ENCODE peak calls at places on chromosomes 13 and 19, in four cellular contexts. D, O, Y and T are unnamed samples.

GRCh38 chr19:51398096-51398704 is 7.8 kb upstream of the C19orf84 start:
- DNase-seq in D (no peak), O (peak; percentile 18), Y (no peak), T (peak; percentile 56)

GRCh38 chr13:23500858-23501257 is 67.4 kb upstream of the SACS start:
- DNase-seq in D (no peak), O (peak; percentile 96), Y (no peak), T (peak; percentile 28)

GRCh38 chr19:5897189-5897969 is 6.2 kb downstream of the NDUFA11 start:
- DNase-seq in D (peak; percentile 66), O (no peak), Y (no peak), T (no peak)

GRCh38 chr19:3343619-3344502 is 22.5 kb upstream of the NFIC start:
- DNase-seq in D (no peak), O (peak; percentile 78), Y (peak; percentile 62), T (peak; percentile 55)

GRCh38 chr13:99004931-99005330 is 27.1 kb upstream of the DOCK9 start:
- DNase-seq in D (no peak), O (no peak), Y (no peak), T (no peak)

GRCh38 chr13:97301382-97302095 is 79.4 kb downstream of the MBNL2 start:
- DNase-seq in D (no peak), O (no peak), Y (no peak), T (no peak)

GRCh38 chr13:44199627-44200207 is 173.9 kb upstream of the SERP2 start:
- DNase-seq in D (no peak), O (no peak), Y (no peak), T (no peak)

GRCh38 chr19:6767081-6767356 is 216 bp downstream of the SH2D3A start:
- DNase-seq in D (no peak), O (no peak), Y (no peak), T (peak; percentile 40)

GRCh38 chr13:99812611-99813010 is 159.0 kb downstream of the ZIC5 start:
- DNase-seq in D (no peak), O (peak; percentile 19), Y (no peak), T (peak; percentile 50)

GRCh38 chr13:102441085-102441484 is 39.2 kb upstream of the FGF14 start:
- DNase-seq in D (no peak), O (no peak), Y (no peak), T (no peak)

GRCh38 chr19:46254776-46255175 is 25.2 kb downstream of the IGFL1 start:
- DNase-seq in D (no peak), O (no peak), Y (no peak), T (no peak)

GRCh38 chr19:44738603-44739585 is 9.6 kb upstream of the BCL3 start:
- DNase-seq in D (no peak), O (no peak), Y (no peak), T (no peak)

GRCh38 chr13:26759907-26760834 is at the start of gene GPR12:
- DNase-seq in D (no peak), O (no peak), Y (no peak), T (no peak)

GRCh38 chr19:2193807-2194206 is 30.1 kb downstream of the DOT1L start:
- DNase-seq in D (no peak), O (no peak), Y (no peak), T (no peak)

GRCh38 chr13:21837841-21838551 is 167.1 kb downstream of the FGF9 start:
- DNase-seq in D (no peak), O (peak; percentile 37), Y (no peak), T (peak; percentile 74)

GRCh38 chr19:49677901-49678674 is 1.0 kb downstream of the PRMT1 start:
- DNase-seq in D (peak; percentile 97), O (peak; percentile 62), Y (peak; percentile 91), T (peak; percentile 95)

GRCh38 chr13:48068952-48069351 is 26.0 kb downstream of the MED4 start:
- DNase-seq in D (no peak), O (no peak), Y (no peak), T (no peak)

GRCh38 chr19:47598407-47599349 is 10.3 kb upstream of the BICRA start:
- DNase-seq in D (peak; percentile 76), O (peak; percentile 96), Y (peak; percentile 78), T (peak; percentile 97)

GRCh38 chr19:14952767-14953166 is 11.5 kb downstream of the OR7C2 start:
- DNase-seq in D (no peak), O (no peak), Y (no peak), T (no peak)
- H4K5ac ChIP-seq in D (no peak overlapping the region), O (no peak overlapping the region), Y (no peak overlapping the region), T (no peak overlapping the region)

GRCh38 chr19:35451278-35452096 is 3.4 kb downstream of the FFAR2 start:
- DNase-seq in D (no peak), O (no peak), Y (no peak), T (no peak)
- H2BK5ac ChIP-seq in D (no peak overlapping the region), O (no peak overlapping the region), Y (no peak overlapping the region), T (no peak overlapping the region)

DNA sequence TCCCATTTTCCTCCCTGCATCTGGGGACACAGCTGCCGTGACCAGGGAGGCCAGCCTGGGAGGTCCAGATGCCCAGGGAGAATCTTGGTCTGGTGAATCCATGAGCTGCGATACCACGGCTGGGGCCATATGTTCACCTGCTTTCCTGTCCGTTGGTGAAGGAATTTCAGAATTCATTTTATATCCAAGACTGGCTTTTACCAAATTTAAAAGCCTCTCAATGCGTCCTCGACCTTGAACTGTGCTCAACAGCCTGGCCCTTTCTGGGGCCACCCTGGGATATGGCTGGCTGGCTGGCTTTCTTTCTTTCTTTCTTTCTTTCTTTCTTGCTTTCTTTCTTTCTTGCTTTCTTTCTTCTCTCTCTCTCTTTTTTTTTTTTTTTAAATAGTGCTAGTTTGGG is 22.2 kb upstream of the GDF15 start:
- DNase-seq in D (no peak), O (no peak), Y (no peak), T (no peak)
- H4K8ac ChIP-seq in D (no peak overlapping the region), O (peak overlapping the region; percentile 100), Y (no peak overlapping the region), T (no peak overlapping the region)

GRCh38 chr19:41815301-41815700 is 18.9 kb downstream of the CEACAM3 start:
- DNase-seq in D (no peak), O (no peak), Y (no peak), T (no peak)

GRCh38 chr19:41813911-41814310 is 17.5 kb downstream of the CEACAM3 start:
- DNase-seq in D (no peak), O (no peak), Y (no peak), T (no peak)

GRCh38 chr19:41811981-41812380 is 15.6 kb downstream of the CEACAM3 start:
- DNase-seq in D (no peak), O (no peak), Y (no peak), T (no peak)

GRCh38 chr19:41821003-41821735 is 23.3 kb downstream of the LYPD4 start:
- DNase-seq in D (peak; percentile 50), O (peak; percentile 15), Y (peak; percentile 76), T (peak; percentile 73)

GRCh38 chr19:41816761-41817160 is 20.4 kb downstream of the CEACAM3 start:
- DNase-seq in D (no peak), O (no peak), Y (no peak), T (no peak)
- H4K5ac ChIP-seq in D (no peak overlapping the region), O (no peak overlapping the region), Y (no peak overlapping the region), T (no peak overlapping the region)